ENCODE peak calls at places on chromosomes 3 and 15, in four cellular contexts. T is HL-60, Z is K562, J is GM12878. O is an unnamed sample.

GRCh38 chr3:42654331-42655201 is 1.1 kb downstream of the ZBTB47 start:
- DNase-seq in T (no peak), Z (peak; percentile 91), J (no peak), O (peak; percentile 92)

GRCh38 chr3:131526801-131527347 is 24.1 kb upstream of the MRPL3 start:
- DNase-seq in T (no peak), Z (peak; percentile 34), J (no peak), O (no peak)

GRCh38 chr3:144586382-144586781 is 614.8 kb downstream of the DIPK2A start:
- DNase-seq in T (peak; percentile 21), Z (no peak), J (no peak), O (no peak)

GRCh38 chr3:14133188-14133800 is 8.4 kb downstream of the TMEM43 start:
- DNase-seq in T (no peak), Z (no peak), J (no peak), O (no peak)

GRCh38 chr3:186708983-186709679 is 8.0 kb upstream of the KNG1 start:
- DNase-seq in T (no peak), Z (no peak), J (no peak), O (no peak)

GRCh38 chr3:165451671-165452070 is 255.5 kb upstream of the SLITRK3 start:
- DNase-seq in T (no peak), Z (no peak), J (no peak), O (no peak)

GRCh38 chr15:39304201-39304841 is 276.6 kb upstream of the THBS1 start:
- DNase-seq in T (no peak), Z (no peak), J (no peak), O (no peak)

GRCh38 chr3:9767418-9767817 is 2.3 kb downstream of the CAMK1 start:
- DNase-seq in T (no peak), Z (no peak), J (no peak), O (no peak)

GRCh38 chr3:150757364-150757763 is 5.6 kb downstream of the SIAH2 start:
- DNase-seq in T (no peak), Z (no peak), J (no peak), O (no peak)

GRCh38 chr3:5080779-5081550 is 41.1 kb upstream of the ARL8B start:
- DNase-seq in T (no peak), Z (no peak), J (no peak), O (no peak)

GRCh38 chr3:70000563-70001081 is 1.1 kb downstream of the SAMMSON start:
- DNase-seq in T (no peak), Z (peak; percentile 21), J (no peak), O (no peak)

GRCh38 chr3:152790988-152791387 is 43.9 kb upstream of the P2RY1 start:
- DNase-seq in T (no peak), Z (no peak), J (no peak), O (no peak)

GRCh38 chr3:24475945-24476344 is 18.7 kb downstream of the THRB start:
- DNase-seq in T (no peak), Z (no peak), J (no peak), O (no peak)

GRCh38 chr15:41233367-41233771 is 2.3 kb downstream of the CHP1 start:
- DNase-seq in T (no peak), Z (peak; percentile 42), J (no peak), O (no peak)

GRCh38 chr3:141384575-141384974 is 16.3 kb downstream of the ZBTB38 start:
- DNase-seq in T (no peak), Z (no peak), J (no peak), O (no peak)

GRCh38 chr15:62647195-62647865 is 395.2 kb upstream of the TPM1 start:
- DNase-seq in T (no peak), Z (no peak), J (no peak), O (no peak)

GRCh38 chr3:142003291-142003690 is 126.8 kb downstream of the ATP1B3 start:
- DNase-seq in T (no peak), Z (no peak), J (no peak), O (no peak)

GRCh38 chr15:41435037-41435786 is 18.3 kb downstream of the RTF1 start:
- DNase-seq in T (no peak), Z (no peak), J (no peak), O (no peak)

GRCh38 chr3:34260991-34261365 is 462.5 kb downstream of the PDCD6IP start:
- DNase-seq in T (no peak), Z (no peak), J (no peak), O (no peak)

GRCh38 chr15:99232740-99233139 is 16.6 kb downstream of the TTC23 start:
- DNase-seq in T (no peak), Z (no peak), J (no peak), O (no peak)

GRCh38 chr3:171198781-171199472 is 172.4 kb upstream of the SLC2A2 start:
- DNase-seq in T (no peak), Z (no peak), J (no peak), O (no peak)

GRCh38 chr15:68552773-68553172 is 26.0 kb upstream of the CORO2B start:
- DNase-seq in T (no peak), Z (no peak), J (no peak), O (no peak)

GRCh38 chr3:72618739-72619138 is 229.5 kb downstream of the SHQ1 start:
- DNase-seq in T (peak; percentile 41), Z (no peak), J (no peak), O (no peak)

GRCh38 chr3:124935264-124935663 is 713 bp upstream of the MUC13 start:
- DNase-seq in T (no peak), Z (no peak), J (no peak), O (no peak)

GRCh38 chr3:58167431-58168351 is 43.1 kb downstream of the DNASE1L3 start:
- DNase-seq in T (no peak), Z (peak; percentile 70), J (no peak), O (peak; percentile 79)

DNA sequence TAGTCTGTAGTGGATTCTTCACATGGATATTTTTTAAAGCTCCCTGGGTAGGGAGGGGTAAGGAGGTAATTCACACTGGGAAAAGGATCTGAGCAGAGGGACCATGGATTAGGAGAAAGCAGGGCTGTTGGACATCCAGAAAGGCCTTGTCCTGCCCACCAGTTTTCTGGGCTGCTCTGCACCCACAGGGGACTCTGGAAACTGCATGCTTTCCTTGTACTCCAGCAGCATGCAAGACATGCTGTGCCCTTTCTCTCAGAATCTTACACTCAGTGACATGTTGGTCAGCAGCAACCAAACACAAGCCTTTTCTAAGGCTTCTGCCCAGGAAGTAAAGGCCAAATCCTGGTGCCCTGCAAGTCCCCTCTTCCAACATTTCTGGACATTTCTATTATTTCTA is 2.5 kb upstream of the FBN1 start:
- DNase-seq in T (no peak), Z (no peak), J (no peak), O (peak; percentile 31)
- TF ChIP-seq GABPA in T (no peak), Z (no peak), J (no peak), O (no peak)

DNA sequence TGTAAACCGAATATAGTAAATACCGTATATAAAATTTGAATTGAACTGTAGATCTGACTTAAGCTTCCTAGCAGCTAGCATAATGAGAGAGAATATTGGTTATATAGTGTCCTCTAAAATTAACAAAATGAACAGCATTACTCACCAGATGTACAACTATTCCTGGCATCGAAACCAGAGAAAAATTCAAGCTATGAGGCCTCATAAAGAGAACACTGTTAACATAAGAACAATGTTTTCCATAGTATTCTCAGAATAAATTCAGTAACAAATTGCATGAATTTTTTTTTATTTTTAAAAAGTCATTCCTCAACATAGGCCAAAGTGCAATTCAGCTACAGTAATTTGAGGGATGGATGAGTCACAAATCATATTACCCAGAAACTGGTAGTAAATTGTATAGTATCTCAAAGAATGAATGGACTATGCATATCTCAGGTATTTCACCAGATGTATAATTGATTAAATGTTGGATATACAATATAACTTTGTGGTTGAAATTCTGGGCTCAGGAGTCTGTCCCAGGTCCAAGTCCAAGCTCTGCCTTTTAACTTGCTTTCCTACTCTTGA is 5.0 kb downstream of the TMEM207 start:
- DNase-seq in T (no peak), Z (no peak), J (no peak), O (no peak)
- TF ChIP-seq GABPA in T (no peak), Z (no peak), J (no peak), O (no peak)

GRCh38 chr3:133940536-133940935 is 44.9 kb upstream of the RAB6B start:
- DNase-seq in T (no peak), Z (no peak), J (no peak), O (no peak)
- TF ChIP-seq GABPA in T (no peak), Z (no peak), J (no peak), O (no peak)

GRCh38 chr3:23201154-23201838 is 1.8 kb upstream of the UBE2E2 start:
- DNase-seq in T (no peak), Z (no peak), J (no peak), O (no peak)
- TF ChIP-seq GABPA in T (no peak), Z (no peak), J (no peak), O (no peak)

DNA sequence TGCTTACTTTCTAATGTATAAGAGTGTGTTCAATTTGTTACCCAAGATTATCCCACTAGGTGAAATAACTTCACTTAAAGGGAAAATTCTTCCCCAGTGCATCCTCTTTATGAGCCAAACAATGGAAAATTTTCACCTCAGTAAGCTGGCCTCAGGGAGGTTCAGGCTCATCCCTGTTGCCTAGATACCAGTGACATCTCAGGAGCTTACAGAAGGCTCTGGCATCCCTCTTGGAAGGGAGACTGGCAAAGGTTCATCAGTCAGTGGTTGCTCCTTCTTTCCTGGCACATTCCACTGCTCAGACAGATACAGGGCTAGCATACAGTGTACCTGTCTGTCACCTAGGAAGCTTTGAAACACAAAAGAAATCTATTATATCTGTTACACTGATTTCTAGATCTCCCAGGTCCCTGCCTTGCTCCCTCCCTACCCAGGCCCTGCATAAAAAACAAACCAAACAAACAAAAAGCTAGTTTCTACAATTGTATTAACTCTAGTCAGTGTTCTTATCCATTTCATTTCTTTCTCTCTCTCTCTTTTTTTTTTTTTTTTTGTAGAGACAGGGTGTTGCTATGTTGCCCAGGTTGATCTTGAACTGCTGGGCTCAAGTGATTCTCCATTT is 1.7 kb downstream of the IP6K2 start:
- DNase-seq in T (no peak), Z (no peak), J (no peak), O (peak; percentile 52)
- TF ChIP-seq GABPA in T (no peak), Z (no peak), J (no peak), O (no peak)

GRCh38 chr15:96273317-96274086 is 57.0 kb upstream of the NR2F2 start:
- DNase-seq in T (no peak), Z (peak; percentile 93), J (peak; percentile 25), O (no peak)
- TF ChIP-seq GABPA in T (no peak), Z (peak; percentile 43), J (no peak), O (no peak)

DNA sequence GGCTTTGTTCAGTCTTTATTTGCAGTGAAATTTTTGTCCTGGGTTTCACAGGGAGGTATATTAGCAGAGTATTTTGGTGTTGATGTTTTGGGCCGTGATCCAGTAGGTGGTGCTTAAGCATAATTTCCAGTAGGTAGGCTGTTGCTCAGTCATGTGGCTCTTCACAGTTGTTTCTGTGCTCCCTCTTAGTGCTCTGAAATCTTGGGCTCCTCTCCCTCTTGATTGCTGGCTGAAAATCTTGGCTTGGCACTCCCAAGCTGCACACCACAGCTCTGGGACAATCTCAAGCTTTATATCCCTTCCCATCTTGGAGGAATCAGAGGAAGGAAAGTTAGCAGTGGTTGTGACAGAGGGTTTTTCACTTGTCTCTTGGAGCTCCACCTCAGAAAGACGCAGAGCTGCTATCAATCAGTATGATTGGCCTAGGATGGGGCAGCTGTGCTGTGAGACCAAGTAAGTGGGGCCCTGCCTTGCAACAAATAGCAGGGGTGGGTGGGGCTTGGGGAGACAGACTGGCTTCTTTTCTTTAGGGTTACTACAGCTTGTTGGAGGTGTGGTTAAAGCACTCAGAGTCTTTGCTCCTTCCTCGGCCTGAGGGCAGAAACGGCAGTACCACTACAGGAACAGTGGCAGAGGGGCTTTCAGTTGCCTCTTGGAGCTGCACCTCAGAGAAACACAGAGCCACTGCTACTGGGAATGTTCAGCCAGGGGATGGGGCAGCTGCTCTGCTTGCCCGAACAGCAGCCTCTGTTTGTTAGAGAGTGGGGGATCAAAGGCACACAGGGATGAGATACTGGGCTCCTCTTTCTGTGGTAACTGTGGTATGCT is 627.0 kb downstream of the SI start:
- DNase-seq in T (no peak), Z (no peak), J (no peak), O (no peak)
- TF ChIP-seq GABPA in T (no peak), Z (no peak), J (no peak), O (no peak)